ENCODE peak calls at places on chromosome 18, in six cellular contexts. U is IMR-90, S is HCT116, H is body of pancreas, L is transverse colon, O is breast epithelium. N is an unnamed sample.

GRCh38 chr18:7902399-7902839 is 335.3 kb downstream of the PTPRM start:
- DNase-seq in U (peak), S (no peak), H (peak), L (peak), O (no peak), N (no peak)

GRCh38 chr18:9779630-9780029 is 71.5 kb downstream of the RAB31 start:
- DNase-seq in U (no peak), S (no peak), H (no peak), L (peak), O (no peak), N (peak)

GRCh38 chr18:54776282-54776977 is 51.8 kb upstream of the RAB27B start:
- DNase-seq in U (peak), S (peak), H (peak), L (no peak), O (no peak), N (peak)

GRCh38 chr18:74522635-74523548 is 11.4 kb upstream of the CNDP1 start:
- DNase-seq in U (no peak), S (no peak), H (no peak), L (no peak), O (no peak), N (no peak)

GRCh38 chr18:56501896-56502295 is 136.5 kb downstream of the TXNL1 start:
- DNase-seq in U (peak), S (no peak), H (no peak), L (no peak), O (no peak), N (no peak)

GRCh38 chr18:61333746-61334490 is 688 bp downstream of the CDH20 start:
- DNase-seq in U (no peak), S (no peak), H (no peak), L (no peak), O (no peak), N (no peak)

GRCh38 chr18:31618801-31619200 is 27.1 kb downstream of the TTR start:
- DNase-seq in U (no peak), S (no peak), H (no peak), L (no peak), O (no peak), N (no peak)

GRCh38 chr18:56660655-56661054 is 9.5 kb downstream of the WDR7 start:
- DNase-seq in U (no peak), S (no peak), H (no peak), L (no peak), O (no peak), N (no peak)

GRCh38 chr18:57900906-57901305 is 97.8 kb upstream of the ATP8B1 start:
- DNase-seq in U (no peak), S (no peak), H (no peak), L (no peak), O (no peak), N (no peak)

GRCh38 chr18:10923671-10924070 is 225.7 kb downstream of the PIEZO2 start:
- DNase-seq in U (peak), S (no peak), H (no peak), L (no peak), O (no peak), N (no peak)

GRCh38 chr18:39523281-39523680 is 1957.7 kb upstream of the CELF4 start:
- DNase-seq in U (peak), S (peak), H (no peak), L (no peak), O (no peak), N (no peak)

GRCh38 chr18:59180150-59180845 is 39.7 kb upstream of the GRP start:
- DNase-seq in U (peak), S (no peak), H (no peak), L (no peak), O (no peak), N (no peak)

GRCh38 chr18:58887613-58887963 is 22.9 kb downstream of the ZNF532 start:
- DNase-seq in U (no peak), S (no peak), H (peak), L (peak), O (no peak), N (peak)

GRCh38 chr18:34773961-34774754 is 64.1 kb downstream of the DTNA start:
- DNase-seq in U (peak), S (no peak), H (peak), L (peak), O (no peak), N (no peak)

GRCh38 chr18:57581301-57581934 is 5.1 kb downstream of the FECH start:
- DNase-seq in U (no peak), S (no peak), H (peak), L (peak), O (no peak), N (peak)

GRCh38 chr18:67432806-67433205 is 83.7 kb downstream of the DSEL start:
- DNase-seq in U (peak), S (no peak), H (no peak), L (no peak), O (no peak), N (no peak)

GRCh38 chr18:28494151-28494550 is 317.2 kb upstream of the CDH2 start:
- DNase-seq in U (peak), S (no peak), H (no peak), L (no peak), O (no peak), N (no peak)

GRCh38 chr18:48943736-48944527 is 6.8 kb downstream of the SMAD7 start:
- DNase-seq in U (no peak), S (no peak), H (no peak), L (peak), O (no peak), N (no peak)

GRCh38 chr18:2984703-2985261 is 28.2 kb downstream of the LPIN2 start:
- DNase-seq in U (no peak), S (no peak), H (peak), L (peak), O (no peak), N (no peak)

GRCh38 chr18:50558948-50559749 is 738 bp upstream of the MAPK4 start:
- DNase-seq in U (no peak), S (no peak), H (no peak), L (no peak), O (no peak), N (no peak)
- H3K4me3 ChIP-seq in U (no peak), S (no peak), H (peak), L (peak), O (peak), N (no peak)

DNA sequence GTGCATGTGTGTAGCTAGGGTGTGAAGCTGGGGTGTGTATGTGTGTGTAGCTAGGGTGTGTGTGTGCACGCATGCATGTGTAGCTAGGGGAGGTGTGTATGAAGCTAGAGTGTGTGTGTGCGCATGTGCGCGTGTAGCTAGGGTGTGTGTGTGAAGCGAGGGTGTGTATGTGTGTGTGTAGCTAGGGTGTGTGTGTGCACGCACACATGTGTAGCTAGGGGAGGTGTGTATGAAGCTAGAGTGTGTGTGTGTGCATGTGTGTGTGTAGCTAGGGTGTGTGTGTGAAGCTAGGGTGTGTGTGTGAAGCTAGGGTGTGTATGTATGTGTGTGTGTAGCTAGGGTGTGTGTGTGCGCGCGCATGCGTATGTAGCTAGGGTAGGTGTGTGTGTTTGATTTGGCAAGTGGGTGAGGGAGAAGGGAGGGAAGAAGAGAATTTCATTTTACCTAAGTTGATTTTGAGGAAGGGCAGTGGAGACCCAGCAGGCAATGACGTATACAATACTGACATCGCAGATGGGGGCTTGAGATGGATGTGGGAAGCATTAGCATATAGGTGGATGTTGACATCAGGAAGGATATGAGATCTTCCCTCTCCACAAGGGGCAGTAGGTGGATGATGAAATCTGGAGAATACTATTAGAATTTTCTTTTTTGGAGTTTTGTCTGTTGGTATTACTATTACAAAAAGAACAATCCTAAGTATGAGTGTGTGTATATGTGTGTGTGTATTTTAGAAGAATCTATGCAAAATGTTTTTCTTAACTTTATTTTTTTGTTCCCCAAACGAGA is 70.7 kb downstream of the PRELID3A start:
- DNase-seq in U (no peak), S (no peak), H (no peak), L (no peak), O (no peak), N (no peak)
- TF ChIP-seq CTCF in U (peak), S (peak), H (no peak), L (no peak), O (no peak), N (no peak)

GRCh38 chr18:76838182-76838581 is 15.8 kb downstream of the ZNF236 start:
- DNase-seq in U (peak), S (no peak), H (no peak), L (no peak), O (no peak), N (no peak)
- TF ChIP-seq POLR2A in U (no peak), S (no peak), H (no peak), L (no peak), O (no peak), N (no peak)

GRCh38 chr18:26461405-26461804 is 86.9 kb downstream of the KCTD1 start:
- DNase-seq in U (no peak), S (no peak), H (no peak), L (no peak), O (no peak), N (no peak)

GRCh38 chr18:26459340-26459739 is 89.0 kb downstream of the KCTD1 start:
- DNase-seq in U (no peak), S (no peak), H (no peak), L (no peak), O (no peak), N (no peak)

GRCh38 chr18:26462304-26462703 is 86.0 kb downstream of the KCTD1 start:
- DNase-seq in U (no peak), S (no peak), H (no peak), L (no peak), O (no peak), N (no peak)

GRCh38 chr18:26459884-26460283 is 88.5 kb downstream of the KCTD1 start:
- DNase-seq in U (no peak), S (no peak), H (no peak), L (no peak), O (no peak), N (no peak)

GRCh38 chr18:26460449-26461091 is 87.8 kb downstream of the KCTD1 start:
- DNase-seq in U (peak), S (no peak), H (peak), L (no peak), O (no peak), N (no peak)
- H3K4me3 ChIP-seq in U (no peak), S (no peak), H (no peak), L (no peak), O (no peak), N (no peak)